ENCODE peak calls at places on chromosome 16, in ten cellular contexts. F is AG04450, A is dorsolateral prefrontal cortex, S is RWPE1, W is esophagus muscularis mucosa, E is psoas muscle, M is pancreas, K is adrenal gland, V is iPS DF 6.9, L is right cardiac atrium. O is an unnamed sample.

GRCh38 chr16:61829631-61830030 is 206.6 kb downstream of the CDH8 start:
- DNase-seq in E (no peak), V (no peak), K (no peak), L (no peak), F (no peak), A (no peak), W (no peak), S (no peak), M (no peak), O (no peak)

GRCh38 chr16:81060576-81061306 is 16.3 kb downstream of the C16orf46 start:
- DNase-seq in E (no peak), K (no peak), W (no peak), S (no peak), F (no peak), L (no peak), V (no peak), M (no peak), A (peak), O (no peak)

GRCh38 chr16:28014851-28015250 is 48.7 kb downstream of the GSG1L start:
- DNase-seq in A (no peak), F (no peak), E (no peak), L (no peak), K (no peak), M (no peak), S (no peak), W (no peak), V (no peak), O (no peak)

GRCh38 chr16:13552062-13552959 is 367.6 kb upstream of the ERCC4 start:
- DNase-seq in L (no peak), E (no peak), M (no peak), S (no peak), A (no peak), W (peak), K (no peak), V (no peak), F (no peak), O (no peak)

GRCh38 chr16:69116911-69117310 is 11.5 kb downstream of the HAS3 start:
- DNase-seq in E (no peak), L (no peak), A (no peak), F (no peak), K (no peak), V (no peak), S (no peak), W (no peak), M (no peak), O (peak)

GRCh38 chr16:72872966-72873365 is 175.0 kb downstream of the ZFHX3 start:
- DNase-seq in A (no peak), F (no peak), V (no peak), K (no peak), L (no peak), S (no peak), W (no peak), M (no peak), E (no peak), O (no peak)

GRCh38 chr16:59886021-59886420 is 1151.9 kb upstream of the GOT2 start:
- DNase-seq in L (peak), S (no peak), A (no peak), V (no peak), F (no peak), K (peak), M (no peak), W (no peak), E (peak), O (no peak)

GRCh38 chr16:12256880-12257279 is 280.3 kb downstream of the SNX29 start:
- DNase-seq in V (no peak), F (no peak), K (no peak), W (no peak), S (no peak), L (no peak), E (no peak), M (no peak), A (no peak), O (no peak)

GRCh38 chr16:68081796-68082567 is 3.2 kb upstream of the NFATC3 start:
- DNase-seq in F (no peak), E (no peak), L (no peak), K (peak), M (no peak), S (no peak), V (no peak), W (peak), A (no peak), O (no peak)

GRCh38 chr16:65546353-65546791 is 424.5 kb upstream of the CDH11 start:
- DNase-seq in F (no peak), A (no peak), K (no peak), L (no peak), M (no peak), W (no peak), E (no peak), V (no peak), S (no peak), O (no peak)

GRCh38 chr16:24989417-24989978 is 25.7 kb downstream of the ARHGAP17 start:
- DNase-seq in F (no peak), W (no peak), K (no peak), L (no peak), V (no peak), A (no peak), E (no peak), S (no peak), M (no peak), O (no peak)

GRCh38 chr16:85460983-85461813 is 151.9 kb upstream of the GSE1 start:
- DNase-seq in M (no peak), A (no peak), W (no peak), L (peak), V (no peak), S (no peak), K (peak), E (peak), F (peak), O (no peak)

GRCh38 chr16:14344292-14344691 is 273.2 kb downstream of the MRTFB start:
- DNase-seq in F (no peak), V (no peak), S (no peak), L (no peak), E (no peak), W (no peak), M (no peak), A (no peak), K (no peak), O (no peak)

GRCh38 chr16:68700120-68700519 is 37.0 kb upstream of the CDH1 start:
- DNase-seq in A (no peak), V (no peak), M (no peak), W (no peak), F (no peak), L (no peak), S (no peak), E (no peak), K (no peak), O (no peak)

GRCh38 chr16:28482026-28482425 is 9.8 kb downstream of the CLN3 start:
- DNase-seq in M (no peak), F (no peak), S (no peak), K (no peak), V (no peak), L (peak), A (no peak), E (no peak), W (no peak), O (no peak)

GRCh38 chr16:16143038-16143763 is 80.1 kb downstream of the ABCC6 start:
- DNase-seq in F (no peak), L (no peak), E (no peak), K (no peak), S (no peak), V (peak), W (no peak), A (no peak), M (no peak), O (no peak)

GRCh38 chr16:80007216-80007615 is 406.7 kb upstream of the MAF start:
- DNase-seq in L (no peak), V (no peak), A (no peak), M (no peak), K (no peak), W (no peak), F (no peak), E (no peak), S (no peak), O (no peak)

GRCh38 chr16:86066755-86067154 is 167.8 kb downstream of the IRF8 start:
- DNase-seq in A (no peak), M (no peak), S (no peak), K (no peak), W (no peak), V (no peak), F (no peak), L (peak), E (no peak), O (no peak)

GRCh38 chr16:89473791-89474414 is 16.5 kb downstream of the ANKRD11 start:
- DNase-seq in A (no peak), W (no peak), K (peak), S (no peak), V (no peak), F (no peak), M (no peak), E (no peak), L (no peak), O (no peak)

GRCh38 chr16:24771132-24771778 is 41.8 kb downstream of the TNRC6A start:
- DNase-seq in F (peak), A (no peak), W (no peak), M (no peak), S (no peak), K (peak), V (no peak), L (no peak), E (no peak), O (no peak)

GRCh38 chr16:81170824-81171223 is 67.7 kb upstream of the BCO1 start:
- DNase-seq in A (no peak), V (no peak), L (no peak), F (no peak), E (no peak), S (no peak), K (no peak), W (no peak), M (no peak), O (no peak)

GRCh38 chr16:82935781-82936180 is 309.0 kb downstream of the CDH13 start:
- DNase-seq in S (no peak), L (no peak), V (no peak), M (no peak), E (no peak), F (no peak), A (no peak), K (no peak), W (no peak), O (no peak)

GRCh38 chr16:1899641-1900451 is 18.4 kb downstream of the HS3ST6 start:
- DNase-seq in F (no peak), E (no peak), A (no peak), M (peak), W (no peak), L (peak), S (peak), V (no peak), K (no peak), O (peak)

GRCh38 chr16:49183911-49184310 is 97.7 kb downstream of the CBLN1 start:
- DNase-seq in A (no peak), V (peak), K (no peak), M (no peak), S (peak), L (no peak), E (no peak), F (no peak), W (no peak), O (no peak)

GRCh38 chr16:27847030-27847550 is 216.4 kb downstream of the GSG1L start:
- DNase-seq in E (no peak), S (no peak), M (no peak), V (no peak), A (no peak), F (no peak), L (no peak), W (no peak), K (no peak), O (peak)

GRCh38 chr16:81283044-81283443 is 31.7 kb upstream of the GAN start:
- DNase-seq in F (no peak), A (no peak), E (no peak), M (no peak), K (no peak), V (no peak), S (no peak), W (no peak), L (no peak), O (no peak)

GRCh38 chr16:5041604-5042133 is 7.9 kb upstream of the NAGPA start:
- DNase-seq in A (no peak), W (no peak), E (no peak), M (no peak), S (peak), L (no peak), K (peak), V (no peak), F (no peak), O (no peak)

GRCh38 chr16:17106243-17106791 is 364.4 kb downstream of the XYLT1 start:
- DNase-seq in V (no peak), K (no peak), F (no peak), W (no peak), M (no peak), L (no peak), S (no peak), E (no peak), A (no peak), O (no peak)

GRCh38 chr16:1871974-1872635 is at the start of gene MEIOB:
- DNase-seq in A (no peak), S (peak), W (no peak), E (peak), K (peak), V (peak), L (peak), M (peak), F (no peak), O (no peak)

GRCh38 chr16:17273142-17273561 is 197.6 kb downstream of the XYLT1 start:
- DNase-seq in A (no peak), F (peak), K (peak), S (peak), E (no peak), V (no peak), M (no peak), W (no peak), L (no peak), O (no peak)

GRCh38 chr16:58755989-58756649 is 22.0 kb upstream of the GOT2 start:
- DNase-seq in E (peak), M (peak), F (peak), L (peak), V (no peak), K (peak), A (peak), W (no peak), S (peak), O (peak)

GRCh38 chr16:86571197-86571915 is 4.7 kb downstream of the FOXC2 start:
- DNase-seq in M (no peak), K (no peak), A (no peak), F (no peak), W (no peak), L (no peak), S (no peak), E (no peak), V (no peak), O (no peak)

GRCh38 chr16:83701494-83701893 is 106.3 kb upstream of the HSBP1 start:
- DNase-seq in M (peak), W (no peak), V (peak), L (peak), F (peak), A (no peak), K (peak), E (peak), S (peak), O (no peak)

GRCh38 chr16:88560722-88561484 is 9.3 kb upstream of the ZC3H18 start:
- DNase-seq in L (no peak), V (no peak), S (peak), A (no peak), W (no peak), F (no peak), K (peak), E (no peak), M (no peak), O (no peak)

GRCh38 chr16:67181346-67181745 is 2.4 kb downstream of the MATCAP1 start:
- DNase-seq in M (no peak), E (no peak), S (no peak), L (peak), F (peak), V (no peak), A (no peak), W (no peak), K (peak), O (no peak)

GRCh38 chr16:53911506-53911905 is 207.6 kb downstream of the FTO start:
- DNase-seq in M (no peak), K (no peak), S (no peak), W (no peak), V (no peak), L (no peak), E (no peak), A (no peak), F (no peak), O (no peak)

GRCh38 chr16:16890964-16891363 is 512.0 kb downstream of the NPIPA7 start:
- DNase-seq in W (peak), L (no peak), A (no peak), S (no peak), V (no peak), K (no peak), E (no peak), F (no peak), M (no peak), O (no peak)

DNA sequence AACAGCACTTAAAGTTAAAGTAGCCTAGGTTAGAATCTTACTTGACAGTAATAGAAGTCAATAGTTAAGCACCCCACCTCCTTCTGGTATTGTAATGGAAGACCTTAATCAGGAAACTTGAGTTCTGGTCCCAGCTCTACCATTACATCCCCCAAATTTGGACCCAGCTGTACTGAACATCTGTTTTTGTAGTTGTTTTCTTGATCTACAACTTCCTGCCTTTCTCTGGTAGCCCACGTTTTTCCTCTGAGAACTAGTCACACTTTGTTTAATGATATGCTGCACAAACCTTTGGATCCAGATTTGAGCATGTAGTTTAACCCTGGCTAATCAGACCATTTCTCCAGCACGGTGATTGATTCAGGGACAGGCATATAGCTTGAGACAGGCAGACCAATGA is 505.0 kb downstream of the HS3ST4 start:
- DNase-seq in E (no peak), A (no peak), M (no peak), V (no peak), W (peak), K (no peak), F (no peak), S (no peak), L (no peak), O (no peak)
- H3K27ac ChIP-seq in E (no peak), A (no peak), M (no peak), V (no peak), W (no peak), K (no peak), F (no peak), S (no peak), L (no peak), O (no peak)

GRCh38 chr16:4008116-4008515 is 108.1 kb downstream of the ADCY9 start:
- DNase-seq in L (no peak), W (no peak), M (no peak), K (no peak), S (no peak), V (no peak), A (no peak), F (no peak), E (no peak), O (no peak)

GRCh38 chr16:4011225-4011939 is 104.9 kb downstream of the ADCY9 start:
- DNase-seq in K (no peak), V (no peak), S (no peak), M (no peak), E (no peak), L (peak), A (no peak), W (no peak), F (no peak), O (no peak)

GRCh38 chr16:4009177-4009576 is 107.1 kb downstream of the ADCY9 start:
- DNase-seq in E (no peak), M (no peak), W (no peak), S (no peak), K (no peak), V (no peak), A (no peak), F (no peak), L (peak), O (no peak)

GRCh38 chr16:4011940-4012629 is 104.2 kb downstream of the ADCY9 start:
- DNase-seq in W (no peak), L (peak), S (no peak), E (no peak), A (no peak), K (no peak), M (no peak), F (no peak), V (no peak), O (no peak)

GRCh38 chr16:4010225-4011158 is 105.8 kb downstream of the ADCY9 start:
- DNase-seq in M (no peak), L (peak), V (no peak), K (no peak), W (no peak), S (no peak), E (no peak), F (no peak), A (no peak), O (no peak)
- H3K27ac ChIP-seq in M (no peak), L (no peak), V (no peak), K (no peak), W (peak), S (peak), E (no peak), F (no peak), A (no peak), O (no peak)

GRCh38 chr16:8621221-8621571 is 302 bp upstream of the METTL22 start:
- DNase-seq in W (no peak), M (no peak), K (no peak), V (no peak), E (no peak), L (no peak), F (no peak), A (no peak), S (no peak), O (no peak)
- H3K27ac ChIP-seq in W (peak), M (peak), K (peak), V (no peak), E (peak), L (no peak), F (no peak), A (peak), S (peak), O (no peak)

GRCh38 chr16:56626685-56627084 is 1.1 kb downstream of the MT1E start:
- DNase-seq in A (no peak), E (no peak), M (no peak), V (no peak), F (no peak), K (peak), S (no peak), L (no peak), W (no peak), O (no peak)

GRCh38 chr16:56630134-56630533 is 2.3 kb upstream of the MT1M start:
- DNase-seq in M (no peak), W (no peak), V (no peak), E (no peak), L (no peak), S (no peak), K (no peak), A (no peak), F (no peak), O (no peak)

GRCh38 chr16:56629531-56629930 is 2.9 kb upstream of the MT1M start:
- DNase-seq in V (no peak), F (no peak), M (no peak), A (no peak), K (no peak), L (no peak), S (no peak), E (no peak), W (no peak), O (no peak)

GRCh38 chr16:56625943-56626654 is 518 bp downstream of the MT1E start:
- DNase-seq in W (no peak), V (no peak), E (peak), M (peak), K (peak), S (no peak), L (peak), A (no peak), F (no peak), O (no peak)

DNA sequence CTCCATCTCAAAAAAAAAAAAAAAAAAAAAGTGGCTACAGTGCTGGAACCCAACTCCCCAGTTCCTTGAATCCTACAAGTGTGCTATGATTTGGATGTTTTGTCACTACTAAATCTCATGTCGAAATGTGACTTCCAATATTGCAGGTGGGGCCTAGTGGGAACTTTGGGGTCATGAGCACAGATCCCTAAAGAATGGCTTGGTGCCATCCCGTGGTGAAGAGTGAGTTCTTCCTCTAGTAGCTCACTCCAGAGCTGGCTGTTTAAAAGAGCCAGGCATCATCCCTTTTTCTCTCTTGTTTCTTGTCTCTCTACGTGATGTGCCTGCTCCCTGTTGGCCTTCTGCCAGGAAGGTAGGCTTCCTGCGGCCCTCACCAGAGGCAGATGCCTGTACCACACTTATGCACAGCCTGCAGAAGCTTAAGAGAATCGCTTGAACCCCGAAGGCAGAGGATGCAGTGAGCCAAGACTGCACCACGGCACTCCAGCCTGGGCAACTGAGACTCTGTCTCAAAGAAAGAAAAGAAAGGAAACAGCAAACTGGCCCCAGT is 3.0 kb downstream of the MT1E start:
- DNase-seq in E (no peak), F (no peak), M (no peak), K (peak), W (no peak), V (no peak), L (no peak), A (no peak), S (no peak), O (no peak)
- H3K27ac ChIP-seq in E (peak), F (no peak), M (no peak), K (peak), W (peak), V (no peak), L (no peak), A (no peak), S (peak), O (peak)

GRCh38 chr16:56608043-56608875 is at the start of gene MT2A:
- DNase-seq in M (peak), F (peak), K (peak), E (peak), V (no peak), W (peak), S (peak), A (peak), L (peak), O (peak)

GRCh38 chr16:56610017-56610608 is 1.7 kb downstream of the MT2A start:
- DNase-seq in K (peak), L (peak), W (no peak), F (no peak), E (peak), V (no peak), A (no peak), M (peak), S (peak), O (peak)

GRCh38 chr16:56607675-56608042 is 725 bp upstream of the MT2A start:
- DNase-seq in L (no peak), S (no peak), F (no peak), E (no peak), W (no peak), M (no peak), A (no peak), K (no peak), V (no peak), O (no peak)

GRCh38 chr16:56609463-56609921 is 1.1 kb downstream of the MT2A start:
- DNase-seq in L (no peak), W (no peak), K (peak), V (no peak), A (no peak), M (peak), S (peak), E (peak), F (no peak), O (peak)

GRCh38 chr16:56608876-56609462 is 585 bp downstream of the MT2A start:
- DNase-seq in E (peak), W (no peak), K (peak), M (peak), L (no peak), S (no peak), F (no peak), V (no peak), A (no peak), O (no peak)
- H3K27ac ChIP-seq in E (peak), W (peak), K (peak), M (peak), L (peak), S (peak), F (peak), V (no peak), A (peak), O (peak)